ENCODE peak calls at places on chromosomes 1 and 21, in six cellular contexts. O is cardiac muscle cell; J is heart right ventricle; W is OCI-LY7; C is naive thymus-derived CD4-positive, alpha-beta T cell; B is lung. T is an unnamed sample.
A peak's percentile ranks its signal among the peaks of the same experiment; 100 is the strongest.

GRCh38 chr21:42523941-42524340 is 10.3 kb downstream of the SLC37A1 start:
- DNase-seq in J (no peak), B (no peak), C (no peak), O (no peak), W (no peak), T (peak; percentile 42)

GRCh38 chr1:231699769-231700168 is 73.2 kb downstream of the DISC1 start:
- DNase-seq in O (no peak), C (no peak), W (no peak), J (no peak), B (no peak), T (no peak)

GRCh38 chr1:227883073-227883520 is 64.6 kb downstream of the WNT9A start:
- DNase-seq in C (no peak), J (no peak), B (no peak), O (no peak), W (no peak), T (no peak)

GRCh38 chr21:43634618-43635017 is 24.7 kb downstream of the HSF2BP start:
- DNase-seq in J (no peak), W (no peak), C (no peak), O (no peak), B (no peak), T (no peak)

GRCh38 chr1:34212673-34213072 is 36.0 kb downstream of the C1orf94 start:
- DNase-seq in J (no peak), B (no peak), O (no peak), W (no peak), C (no peak), T (no peak)

GRCh38 chr1:154962238-154962678 is 676 bp upstream of the PYGO2 start:
- DNase-seq in W (peak; percentile 65), B (no peak), J (no peak), C (no peak), O (peak; percentile 32), T (no peak)

GRCh38 chr1:211735208-211736170 is 60.1 kb upstream of the NEK2 start:
- DNase-seq in J (no peak), B (peak; percentile 52), O (no peak), W (no peak), C (no peak), T (no peak)

GRCh38 chr1:187714501-187714900 is 885.8 kb downstream of the PLA2G4A start:
- DNase-seq in W (no peak), O (no peak), B (no peak), C (no peak), J (no peak), T (no peak)

GRCh38 chr1:19315378-19316206 is 3.5 kb downstream of the SLC66A1 start:
- DNase-seq in B (no peak), O (no peak), J (no peak), C (no peak), W (peak; percentile 92), T (no peak)

GRCh38 chr1:205481629-205482071 is 22.8 kb upstream of the CDK18 start:
- DNase-seq in O (no peak), B (no peak), W (no peak), J (no peak), C (no peak), T (no peak)

GRCh38 chr1:71463144-71463543 is 382.3 kb upstream of the ZRANB2 start:
- DNase-seq in W (no peak), C (no peak), B (no peak), J (no peak), O (no peak), T (no peak)

GRCh38 chr1:9321986-9322715 is 29.5 kb downstream of the SPSB1 start:
- DNase-seq in C (no peak), W (no peak), J (no peak), O (no peak), B (no peak), T (no peak)

GRCh38 chr21:45011426-45011825 is 63.0 kb upstream of the ADARB1 start:
- DNase-seq in O (no peak), W (no peak), B (no peak), C (no peak), J (peak; percentile 8), T (no peak)

GRCh38 chr1:143691971-143692529 is 279.7 kb downstream of the FAM72C start:
- DNase-seq in W (no peak), J (no peak), O (no peak), C (no peak), B (no peak), T (no peak)

GRCh38 chr1:67573481-67573880 is 111.5 kb upstream of the GADD45A start:
- DNase-seq in O (no peak), J (no peak), B (no peak), W (no peak), C (no peak), T (no peak)

GRCh38 chr1:58628987-58629598 is 52.0 kb upstream of the TACSTD2 start:
- DNase-seq in O (no peak), W (no peak), J (no peak), C (no peak), B (no peak), T (no peak)

GRCh38 chr1:244730153-244730933 is 77.4 kb downstream of the DESI2 start:
- DNase-seq in B (peak; percentile 45), C (peak; percentile 23), O (peak; percentile 45), W (peak; percentile 27), J (peak; percentile 42), T (no peak)

GRCh38 chr1:71834570-71835441 is 447.5 kb downstream of the NEGR1 start:
- DNase-seq in W (no peak), C (no peak), O (peak; percentile 12), B (no peak), J (peak; percentile 14), T (no peak)

GRCh38 chr1:154404511-154404931 is 622 bp upstream of the IL6R start:
- DNase-seq in B (no peak), W (no peak), O (no peak), C (no peak), J (no peak), T (peak; percentile 65)

GRCh38 chr1:5667513-5668325 is 324.5 kb downstream of the NPHP4 start:
- DNase-seq in C (no peak), O (no peak), W (no peak), B (no peak), J (peak; percentile 41), T (no peak)

GRCh38 chr1:159222987-159223386 is 18.3 kb downstream of the ACKR1 start:
- DNase-seq in C (no peak), B (no peak), J (no peak), O (no peak), W (no peak), T (no peak)

GRCh38 chr1:17520473-17521319 is 18.8 kb upstream of the ARHGEF10L start:
- DNase-seq in B (no peak), C (no peak), W (no peak), J (no peak), O (no peak), T (no peak)
- H3K27ac ChIP-seq in B (no peak overlapping the region), C (no peak overlapping the region), W (no peak overlapping the region), J (no peak overlapping the region), O (no peak overlapping the region), T (no peak overlapping the region)

DNA sequence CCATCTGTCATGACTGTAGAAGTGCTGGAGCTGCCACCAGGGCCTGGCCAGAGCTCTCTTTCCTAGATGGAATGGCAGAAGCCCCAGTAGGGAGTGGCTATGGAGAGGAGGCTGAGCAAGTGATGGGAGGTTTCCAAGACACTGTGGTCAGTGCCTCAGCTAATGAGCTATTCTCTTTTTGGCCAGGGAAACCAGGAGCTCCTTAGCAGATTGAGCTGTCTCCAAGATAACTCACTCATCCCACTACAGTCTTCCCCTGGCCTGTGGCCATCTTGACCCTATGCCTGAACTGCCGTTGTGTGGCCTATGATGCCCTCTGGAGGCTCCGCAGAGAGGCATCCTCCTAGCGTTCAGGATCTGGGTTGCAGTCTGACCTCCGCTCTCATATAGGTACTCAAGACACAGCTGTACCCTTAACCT is 60.5 kb downstream of the ERI3 start:
- DNase-seq in J (no peak), C (no peak), B (peak; percentile 31), W (no peak), O (peak; percentile 57), T (peak; percentile 64)
- H3K4me3 ChIP-seq in J (no peak overlapping the region), C (no peak overlapping the region), B (no peak overlapping the region), W (no peak overlapping the region), O (no peak overlapping the region), T (no peak overlapping the region)

GRCh38 chr1:201015551-201016091 is 7.9 kb downstream of the KIF21B start:
- DNase-seq in W (peak; percentile 15), O (no peak), C (no peak), B (no peak), J (no peak), T (no peak)
- H3K4me1 ChIP-seq in W (peaks cover 59% of the 10 kb centered on the region), O (peaks cover 21% of the 10 kb centered on the region), C (peaks cover 80% of the 10 kb centered on the region), B (no peaks in the 10 kb centered on the region), J (peaks cover 86% of the 10 kb centered on the region), T (peaks cover 31% of the 10 kb centered on the region)

DNA sequence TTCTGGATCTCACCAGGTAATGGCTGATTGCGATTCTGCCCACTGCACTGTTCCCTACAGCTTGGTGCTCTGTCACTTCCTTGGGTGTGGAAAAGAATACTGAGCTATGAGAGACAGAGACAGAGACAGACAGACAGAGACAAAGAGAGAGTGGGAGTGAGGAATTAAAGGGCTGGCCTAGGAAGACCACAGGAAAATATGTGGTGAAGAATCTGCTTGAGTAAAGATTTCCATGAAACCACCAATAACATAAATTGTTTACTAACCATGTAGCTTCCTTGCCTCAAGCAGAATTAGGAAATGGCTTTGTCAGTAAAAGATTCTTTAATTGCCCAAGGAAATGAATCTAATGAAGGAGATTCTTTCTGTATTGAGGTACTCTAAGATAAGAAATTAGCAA is 54.4 kb downstream of the MPZL1 start:
- DNase-seq in J (no peak), C (no peak), W (no peak), O (no peak), B (no peak), T (no peak)
- H3K27ac ChIP-seq in J (no peak overlapping the region), C (no peak overlapping the region), W (no peak overlapping the region), O (no peak overlapping the region), B (no peak overlapping the region), T (no peak overlapping the region)

GRCh38 chr1:149937779-149938178 is 1.1 kb upstream of the MTMR11 start:
- DNase-seq in C (no peak), W (no peak), O (no peak), J (no peak), B (no peak), T (no peak)
- H3K4me3 ChIP-seq in C (no peak overlapping the region), W (no peak overlapping the region), O (no peak overlapping the region), J (peak overlapping the region; percentile 61), B (no peak overlapping the region), T (peak overlapping the region; percentile 85)

DNA sequence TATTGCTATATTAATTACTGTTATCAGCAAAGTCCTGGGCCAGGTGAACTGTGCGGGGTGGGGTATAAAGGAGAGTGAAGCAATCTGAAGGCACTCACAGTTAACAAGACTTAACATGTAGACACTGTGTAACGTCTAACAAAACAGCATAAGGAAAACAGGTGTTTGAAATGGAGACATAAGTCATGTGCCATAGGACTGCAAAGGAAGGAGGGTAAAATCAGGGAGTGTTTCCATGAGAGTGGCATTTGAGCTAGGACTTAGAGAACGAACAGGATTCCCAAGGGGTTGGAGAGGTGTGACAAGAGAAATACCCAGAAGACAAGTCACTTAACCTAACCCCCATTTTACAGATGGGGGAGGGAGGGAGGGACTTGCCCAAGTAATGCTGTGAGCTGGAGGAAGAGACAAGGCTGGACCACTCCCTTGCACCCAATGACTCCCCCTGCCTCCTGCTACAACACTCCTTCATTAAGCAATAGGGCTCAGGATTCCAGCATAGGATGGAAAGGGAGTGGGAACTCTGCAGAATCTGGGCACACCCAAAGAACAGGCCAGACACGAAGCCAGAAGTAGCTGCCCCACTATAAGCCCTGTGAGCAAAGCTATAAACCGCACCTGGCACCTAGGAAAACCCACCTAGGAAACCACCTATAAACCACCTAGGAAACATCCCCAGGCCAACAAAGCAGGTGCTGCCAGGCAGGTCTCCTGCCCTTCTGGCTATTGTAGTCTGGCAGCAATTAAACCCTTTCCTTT is 6.6 kb downstream of the PEF1 start:
- DNase-seq in B (no peak), J (no peak), W (no peak), C (no peak), O (no peak), T (no peak)
- H3K4me1 ChIP-seq in B (peaks cover 21% of the 10 kb centered on the region), J (peaks cover 74% of the 10 kb centered on the region), W (peaks cover under 1% of the 10 kb centered on the region), C (peaks cover 10% of the 10 kb centered on the region), O (peaks cover 3% of the 10 kb centered on the region), T (no peaks in the 10 kb centered on the region)

T was measured in tibial artery.